ENCODE peak calls at places on chromosomes 13 and 19, in six cellular contexts. One of them, this sample, is unnamed.

GRCh38 chr13:49435992-49436391 is 7.9 kb downstream of the CAB39L start:
- DNase-seq in stimulated activated CD4-positive, alpha-beta T cell treated with anti-CD3 and anti-CD28 coated beads, Interleukin-1b, Interleukin-23, amount 100 ng/mL, for 24 hours: no peak
- DNase-seq in stomach: no peak
- DNase-seq in A549: no peak
- DNase-seq in fibroblast of the aortic adventitia: peak
- DNase-seq in ELF-1: no peak
- DNase-seq in this sample: no peak

GRCh38 chr13:67045357-67045756 is 184.8 kb downstream of the PCDH9 start:
- DNase-seq in stimulated activated CD4-positive, alpha-beta T cell treated with anti-CD3 and anti-CD28 coated beads, Interleukin-1b, Interleukin-23, amount 100 ng/mL, for 24 hours: no peak
- DNase-seq in stomach: no peak
- DNase-seq in A549: no peak
- DNase-seq in fibroblast of the aortic adventitia: no peak
- DNase-seq in ELF-1: no peak
- DNase-seq in this sample: no peak

GRCh38 chr13:28286263-28286662 is 147.9 kb downstream of the PAN3 start:
- DNase-seq in stimulated activated CD4-positive, alpha-beta T cell treated with anti-CD3 and anti-CD28 coated beads, Interleukin-1b, Interleukin-23, amount 100 ng/mL, for 24 hours: no peak
- DNase-seq in stomach: no peak
- DNase-seq in A549: no peak
- DNase-seq in fibroblast of the aortic adventitia: no peak
- DNase-seq in ELF-1: no peak
- DNase-seq in this sample: no peak

GRCh38 chr19:48842744-48843162 is 6.5 kb upstream of the HSD17B14 start:
- DNase-seq in stimulated activated CD4-positive, alpha-beta T cell treated with anti-CD3 and anti-CD28 coated beads, Interleukin-1b, Interleukin-23, amount 100 ng/mL, for 24 hours: no peak
- DNase-seq in stomach: no peak
- DNase-seq in A549: peak
- DNase-seq in fibroblast of the aortic adventitia: peak
- DNase-seq in ELF-1: peak
- DNase-seq in this sample: no peak

GRCh38 chr13:110352735-110353134 is 45.7 kb downstream of the COL4A2 start:
- DNase-seq in stimulated activated CD4-positive, alpha-beta T cell treated with anti-CD3 and anti-CD28 coated beads, Interleukin-1b, Interleukin-23, amount 100 ng/mL, for 24 hours: no peak
- DNase-seq in stomach: no peak
- DNase-seq in A549: no peak
- DNase-seq in fibroblast of the aortic adventitia: no peak
- DNase-seq in ELF-1: no peak
- DNase-seq in this sample: no peak

GRCh38 chr13:95603887-95604533 is 40.5 kb downstream of the DZIP1 start:
- DNase-seq in stimulated activated CD4-positive, alpha-beta T cell treated with anti-CD3 and anti-CD28 coated beads, Interleukin-1b, Interleukin-23, amount 100 ng/mL, for 24 hours: no peak
- DNase-seq in stomach: peak
- DNase-seq in A549: peak
- DNase-seq in fibroblast of the aortic adventitia: peak
- DNase-seq in ELF-1: no peak
- DNase-seq in this sample: no peak

GRCh38 chr13:105573134-105573533 is 962.3 kb downstream of the EFNB2 start:
- DNase-seq in stimulated activated CD4-positive, alpha-beta T cell treated with anti-CD3 and anti-CD28 coated beads, Interleukin-1b, Interleukin-23, amount 100 ng/mL, for 24 hours: no peak
- DNase-seq in stomach: no peak
- DNase-seq in A549: no peak
- DNase-seq in fibroblast of the aortic adventitia: no peak
- DNase-seq in ELF-1: no peak
- DNase-seq in this sample: no peak

GRCh38 chr13:21218351-21219043 is 42.0 kb downstream of the MRPL57 start:
- DNase-seq in stimulated activated CD4-positive, alpha-beta T cell treated with anti-CD3 and anti-CD28 coated beads, Interleukin-1b, Interleukin-23, amount 100 ng/mL, for 24 hours: no peak
- DNase-seq in stomach: no peak
- DNase-seq in A549: no peak
- DNase-seq in fibroblast of the aortic adventitia: no peak
- DNase-seq in ELF-1: no peak
- DNase-seq in this sample: no peak

GRCh38 chr19:10961073-10961762 is 388 bp downstream of the SMARCA4 start:
- DNase-seq in stimulated activated CD4-positive, alpha-beta T cell treated with anti-CD3 and anti-CD28 coated beads, Interleukin-1b, Interleukin-23, amount 100 ng/mL, for 24 hours: no peak
- DNase-seq in stomach: peak
- DNase-seq in A549: no peak
- DNase-seq in fibroblast of the aortic adventitia: peak
- DNase-seq in ELF-1: peak
- DNase-seq in this sample: no peak

GRCh38 chr13:110664673-110665072 is 41.2 kb downstream of the CARS2 start:
- DNase-seq in stimulated activated CD4-positive, alpha-beta T cell treated with anti-CD3 and anti-CD28 coated beads, Interleukin-1b, Interleukin-23, amount 100 ng/mL, for 24 hours: no peak
- DNase-seq in stomach: no peak
- DNase-seq in A549: no peak
- DNase-seq in fibroblast of the aortic adventitia: no peak
- DNase-seq in ELF-1: no peak
- DNase-seq in this sample: no peak

GRCh38 chr19:47848871-47849473 is 10.1 kb upstream of the TPRX2 start:
- DNase-seq in stimulated activated CD4-positive, alpha-beta T cell treated with anti-CD3 and anti-CD28 coated beads, Interleukin-1b, Interleukin-23, amount 100 ng/mL, for 24 hours: peak
- DNase-seq in stomach: no peak
- DNase-seq in A549: peak
- DNase-seq in fibroblast of the aortic adventitia: no peak
- DNase-seq in ELF-1: peak
- DNase-seq in this sample: no peak

GRCh38 chr19:40441719-40442253 is 2.3 kb downstream of the SERTAD3 start:
- DNase-seq in stimulated activated CD4-positive, alpha-beta T cell treated with anti-CD3 and anti-CD28 coated beads, Interleukin-1b, Interleukin-23, amount 100 ng/mL, for 24 hours: no peak
- DNase-seq in stomach: no peak
- DNase-seq in A549: no peak
- DNase-seq in fibroblast of the aortic adventitia: no peak
- DNase-seq in ELF-1: no peak
- DNase-seq in this sample: no peak

GRCh38 chr13:39565036-39565949 is 37.7 kb downstream of the LHFPL6 start:
- DNase-seq in stimulated activated CD4-positive, alpha-beta T cell treated with anti-CD3 and anti-CD28 coated beads, Interleukin-1b, Interleukin-23, amount 100 ng/mL, for 24 hours: no peak
- DNase-seq in stomach: no peak
- DNase-seq in A549: peak
- DNase-seq in fibroblast of the aortic adventitia: peak
- DNase-seq in ELF-1: peak
- DNase-seq in this sample: no peak

GRCh38 chr13:73212482-73212881 is 153.7 kb downstream of the KLF5 start:
- DNase-seq in stimulated activated CD4-positive, alpha-beta T cell treated with anti-CD3 and anti-CD28 coated beads, Interleukin-1b, Interleukin-23, amount 100 ng/mL, for 24 hours: no peak
- DNase-seq in stomach: no peak
- DNase-seq in A549: no peak
- DNase-seq in fibroblast of the aortic adventitia: peak
- DNase-seq in ELF-1: no peak
- DNase-seq in this sample: no peak

GRCh38 chr19:42191855-42192254 is 25.6 kb downstream of the DEDD2 start:
- DNase-seq in stimulated activated CD4-positive, alpha-beta T cell treated with anti-CD3 and anti-CD28 coated beads, Interleukin-1b, Interleukin-23, amount 100 ng/mL, for 24 hours: no peak
- DNase-seq in stomach: peak
- DNase-seq in A549: peak
- DNase-seq in fibroblast of the aortic adventitia: peak
- DNase-seq in ELF-1: no peak
- DNase-seq in this sample: no peak

GRCh38 chr19:10655457-10656312 is 1.5 kb downstream of the ILF3 start:
- DNase-seq in stimulated activated CD4-positive, alpha-beta T cell treated with anti-CD3 and anti-CD28 coated beads, Interleukin-1b, Interleukin-23, amount 100 ng/mL, for 24 hours: no peak
- DNase-seq in stomach: no peak
- DNase-seq in A549: no peak
- DNase-seq in fibroblast of the aortic adventitia: peak
- DNase-seq in ELF-1: peak
- DNase-seq in this sample: no peak

GRCh38 chr19:1206733-1207301 is 1.2 kb downstream of the STK11 start:
- DNase-seq in stimulated activated CD4-positive, alpha-beta T cell treated with anti-CD3 and anti-CD28 coated beads, Interleukin-1b, Interleukin-23, amount 100 ng/mL, for 24 hours: no peak
- DNase-seq in stomach: no peak
- DNase-seq in A549: no peak
- DNase-seq in fibroblast of the aortic adventitia: peak
- DNase-seq in ELF-1: no peak
- DNase-seq in this sample: no peak

GRCh38 chr13:45786293-45786920 is 65.1 kb downstream of the SIAH3 start:
- DNase-seq in stimulated activated CD4-positive, alpha-beta T cell treated with anti-CD3 and anti-CD28 coated beads, Interleukin-1b, Interleukin-23, amount 100 ng/mL, for 24 hours: no peak
- DNase-seq in stomach: peak
- DNase-seq in A549: no peak
- DNase-seq in fibroblast of the aortic adventitia: no peak
- DNase-seq in ELF-1: no peak
- DNase-seq in this sample: peak

GRCh38 chr19:35341006-35341405 is 6.7 kb upstream of the FFAR1 start:
- DNase-seq in stimulated activated CD4-positive, alpha-beta T cell treated with anti-CD3 and anti-CD28 coated beads, Interleukin-1b, Interleukin-23, amount 100 ng/mL, for 24 hours: no peak
- DNase-seq in stomach: no peak
- DNase-seq in A549: no peak
- DNase-seq in fibroblast of the aortic adventitia: no peak
- DNase-seq in ELF-1: no peak
- DNase-seq in this sample: no peak

GRCh38 chr13:32079586-32079985 is 48.0 kb downstream of the FRY start:
- DNase-seq in stimulated activated CD4-positive, alpha-beta T cell treated with anti-CD3 and anti-CD28 coated beads, Interleukin-1b, Interleukin-23, amount 100 ng/mL, for 24 hours: no peak
- DNase-seq in stomach: no peak
- DNase-seq in A549: no peak
- DNase-seq in fibroblast of the aortic adventitia: no peak
- DNase-seq in ELF-1: no peak
- DNase-seq in this sample: no peak

GRCh38 chr19:58366576-58367430 is 4.3 kb upstream of the ZNF497 start:
- DNase-seq in stimulated activated CD4-positive, alpha-beta T cell treated with anti-CD3 and anti-CD28 coated beads, Interleukin-1b, Interleukin-23, amount 100 ng/mL, for 24 hours: no peak
- DNase-seq in stomach: no peak
- DNase-seq in A549: no peak
- DNase-seq in fibroblast of the aortic adventitia: no peak
- DNase-seq in ELF-1: no peak
- DNase-seq in this sample: no peak